ENCODE peak calls at places on chromosomes 5 and 9, in eight cellular contexts. T is colonic mucosa, E is astrocyte, P is heart right ventricle, C is A549, G is breast epithelium, B is fibroblast of lung, H is Panc1. Y is an unnamed sample. For H3K4me1, the result is how much of the 10 kb centered on the place peaks cover.

GRCh38 chr5:136518174-136518573 is 152.8 kb upstream of the TRPC7 start:
- DNase-seq in T (no peak), E (no peak), P (no peak), C (no peak), G (no peak), B (no peak), H (no peak), Y (no peak)

GRCh38 chr9:8863064-8863463 is 1063.5 kb upstream of the DMAC1 start:
- DNase-seq in T (no peak), E (no peak), P (no peak), C (no peak), G (no peak), B (no peak), H (no peak), Y (no peak)

GRCh38 chr9:134182554-134183219 is 18.3 kb upstream of the RNU6ATAC start:
- DNase-seq in T (no peak), E (peak), P (no peak), C (no peak), G (no peak), B (no peak), H (no peak), Y (no peak)

GRCh38 chr9:68751556-68751955 is 46.5 kb downstream of the PIP5K1B start:
- DNase-seq in T (no peak), E (no peak), P (no peak), C (no peak), G (no peak), B (peak), H (no peak), Y (no peak)

GRCh38 chr9:87277346-87277745 is 220.3 kb upstream of the DAPK1 start:
- DNase-seq in T (no peak), E (peak), P (no peak), C (no peak), G (no peak), B (no peak), H (no peak), Y (no peak)

GRCh38 chr5:96463106-96463505 is 30.1 kb upstream of the PCSK1 start:
- DNase-seq in T (no peak), E (no peak), P (no peak), C (no peak), G (no peak), B (peak), H (no peak), Y (no peak)

GRCh38 chr5:17012289-17012688 is 76.2 kb upstream of the MYO10 start:
- DNase-seq in T (no peak), E (peak), P (no peak), C (peak), G (no peak), B (no peak), H (no peak), Y (no peak)

GRCh38 chr5:19902316-19902934 is 85.6 kb downstream of the CDH18 start:
- DNase-seq in T (no peak), E (no peak), P (no peak), C (no peak), G (no peak), B (no peak), H (no peak), Y (no peak)

GRCh38 chr5:160272041-160272663 is 40.2 kb downstream of the CCNJL start:
- DNase-seq in T (no peak), E (no peak), P (no peak), C (no peak), G (no peak), B (no peak), H (no peak), Y (no peak)

GRCh38 chr5:14745753-14746152 is 81.2 kb downstream of the OTULIN start:
- DNase-seq in T (no peak), E (no peak), P (no peak), C (no peak), G (no peak), B (no peak), H (no peak), Y (no peak)

GRCh38 chr9:124954255-124954654 is 13.4 kb upstream of the GOLGA1 start:
- DNase-seq in T (no peak), E (no peak), P (no peak), C (no peak), G (no peak), B (no peak), H (no peak), Y (no peak)

GRCh38 chr5:91095786-91096380 is 287.2 kb downstream of the ARRDC3 start:
- DNase-seq in T (no peak), E (no peak), P (no peak), C (no peak), G (no peak), B (no peak), H (no peak), Y (no peak)

GRCh38 chr5:13385066-13385465 is 559.4 kb downstream of the DNAH5 start:
- DNase-seq in T (no peak), E (no peak), P (no peak), C (no peak), G (no peak), B (no peak), H (no peak), Y (no peak)

GRCh38 chr5:75716715-75717081 is 539 bp downstream of the POC5 start:
- DNase-seq in T (peak), E (no peak), P (no peak), C (no peak), G (no peak), B (no peak), H (no peak), Y (no peak)

GRCh38 chr9:86187121-86187520 is 72.3 kb downstream of the C9orf153 start:
- DNase-seq in T (no peak), E (no peak), P (no peak), C (no peak), G (no peak), B (no peak), H (no peak), Y (no peak)
- TF ChIP-seq CTCF in T (no peak), E (no peak), P (no peak), C (no peak), G (no peak), B (no peak), H (no peak), Y (no peak)

DNA sequence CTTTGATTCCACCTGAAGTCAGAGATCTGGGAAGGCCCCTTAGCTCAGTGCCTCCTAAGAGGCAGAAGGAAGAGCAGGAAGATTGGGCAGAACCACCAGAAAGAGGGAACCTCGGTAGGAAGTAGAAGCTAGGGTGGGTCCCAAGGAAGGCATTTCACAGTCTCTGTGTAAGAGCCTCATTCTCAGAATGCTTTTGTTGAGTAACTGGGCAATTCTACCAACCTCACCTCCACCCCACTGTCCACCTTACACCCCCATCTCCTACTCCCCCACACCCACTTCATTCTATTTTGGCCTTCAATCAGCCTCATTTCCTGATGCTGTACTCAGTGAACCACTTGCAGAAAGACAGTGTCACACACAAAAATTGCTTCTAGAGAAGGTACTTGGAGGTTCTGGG is 3.5 kb downstream of the HBEGF start:
- DNase-seq in T (no peak), E (no peak), P (no peak), C (no peak), G (no peak), B (no peak), H (no peak), Y (no peak)
- H3K27ac ChIP-seq in T (no peak), E (no peak), P (peak), C (no peak), G (no peak), B (no peak), H (no peak), Y (no peak)

GRCh38 chr5:115800108-115800507 is 16.4 kb downstream of the CDO1 start:
- DNase-seq in T (no peak), E (no peak), P (no peak), C (no peak), G (no peak), B (no peak), H (no peak), Y (no peak)

GRCh38 chr5:115801152-115801551 is 15.3 kb downstream of the CDO1 start:
- DNase-seq in T (no peak), E (no peak), P (no peak), C (no peak), G (no peak), B (no peak), H (no peak), Y (no peak)

GRCh38 chr5:115798252-115798651 is 18.2 kb downstream of the CDO1 start:
- DNase-seq in T (no peak), E (no peak), P (no peak), C (no peak), G (no peak), B (no peak), H (no peak), Y (no peak)

GRCh38 chr5:115795700-115796099 is 20.8 kb downstream of the CDO1 start:
- DNase-seq in T (no peak), E (no peak), P (no peak), C (no peak), G (no peak), B (no peak), H (no peak), Y (no peak)

GRCh38 chr5:115796656-115797055 is 19.8 kb downstream of the CDO1 start:
- DNase-seq in T (no peak), E (no peak), P (no peak), C (no peak), G (no peak), B (no peak), H (no peak), Y (no peak)
- H3K4me1 ChIP-seq in T (under half), E (under half), P (under half), C (under half), G (under half), B (under half), H (under half), Y (under half)

GRCh38 chr5:666816-667498 is 26.2 kb downstream of the TPPP start:
- DNase-seq in T (no peak), E (no peak), P (no peak), C (no peak), G (no peak), B (no peak), H (no peak), Y (peak)
- TF ChIP-seq CTCF in T (no peak), E (no peak), P (no peak), C (no peak), G (no peak), B (no peak), H (no peak), Y (no peak)

GRCh38 chr5:146336197-146336596 is 2.4 kb upstream of the POU4F3 start:
- DNase-seq in T (no peak), E (no peak), P (no peak), C (no peak), G (no peak), B (no peak), H (no peak), Y (no peak)
- H3K27ac ChIP-seq in T (no peak), E (no peak), P (no peak), C (no peak), G (no peak), B (no peak), H (no peak), Y (no peak)

GRCh38 chr5:6826756-6827155 is 113.5 kb downstream of the TENT4A start:
- DNase-seq in T (no peak), E (no peak), P (no peak), C (no peak), G (no peak), B (no peak), H (no peak), Y (no peak)

GRCh38 chr5:6829150-6829784 is 116.0 kb downstream of the TENT4A start:
- DNase-seq in T (no peak), E (no peak), P (no peak), C (no peak), G (no peak), B (no peak), H (no peak), Y (no peak)

GRCh38 chr5:6830643-6831239 is 117.5 kb downstream of the TENT4A start:
- DNase-seq in T (no peak), E (no peak), P (no peak), C (no peak), G (no peak), B (no peak), H (no peak), Y (no peak)

GRCh38 chr5:6825678-6826244 is 112.5 kb downstream of the TENT4A start:
- DNase-seq in T (no peak), E (no peak), P (no peak), C (no peak), G (no peak), B (no peak), H (no peak), Y (no peak)

DNA sequence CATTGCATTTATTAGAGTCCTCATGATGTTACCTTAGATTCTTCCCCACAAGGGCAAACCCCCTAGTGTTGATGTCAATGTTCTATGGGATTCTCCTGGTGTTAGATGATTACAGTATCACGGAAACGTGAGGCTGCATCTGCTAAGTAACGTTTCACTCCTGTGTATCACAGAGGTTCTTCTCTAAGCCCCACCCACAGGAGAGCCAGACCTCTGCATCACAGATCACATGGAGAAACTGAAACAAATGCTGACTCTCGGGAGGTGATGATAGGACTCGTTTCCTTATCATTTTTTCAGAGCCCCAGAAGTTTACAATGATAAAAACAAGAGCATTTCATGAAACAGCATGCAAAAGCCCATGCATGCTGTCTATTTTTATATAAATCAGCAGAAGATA is 114.6 kb downstream of the TENT4A start:
- DNase-seq in T (no peak), E (no peak), P (no peak), C (no peak), G (no peak), B (no peak), H (no peak), Y (no peak)
- H3K4me1 ChIP-seq in T (under half), E (under half), P (under half), C (under half), G (under half), B (under half), H (under half), Y (under half)

GRCh38 chr5:54517512-54518145 is at the start of gene SNX18:
- DNase-seq in T (peak), E (peak), P (peak), C (peak), G (peak), B (peak), H (peak), Y (peak)
- TF ChIP-seq CTCF in T (peak), E (peak), P (peak), C (peak), G (peak), B (peak), H (peak), Y (peak)

GRCh38 chr5:72637058-72637457 is 129.8 kb upstream of the ZNF366 start:
- DNase-seq in T (no peak), E (no peak), P (no peak), C (no peak), G (no peak), B (no peak), H (no peak), Y (no peak)

GRCh38 chr5:72630721-72631120 is 123.5 kb upstream of the ZNF366 start:
- DNase-seq in T (no peak), E (no peak), P (no peak), C (no peak), G (no peak), B (no peak), H (no peak), Y (no peak)

GRCh38 chr5:72633041-72633445 is 125.8 kb upstream of the ZNF366 start:
- DNase-seq in T (no peak), E (no peak), P (no peak), C (no peak), G (no peak), B (peak), H (no peak), Y (no peak)

GRCh38 chr5:72634444-72634843 is 127.2 kb upstream of the ZNF366 start:
- DNase-seq in T (no peak), E (peak), P (no peak), C (no peak), G (no peak), B (no peak), H (no peak), Y (no peak)

DNA sequence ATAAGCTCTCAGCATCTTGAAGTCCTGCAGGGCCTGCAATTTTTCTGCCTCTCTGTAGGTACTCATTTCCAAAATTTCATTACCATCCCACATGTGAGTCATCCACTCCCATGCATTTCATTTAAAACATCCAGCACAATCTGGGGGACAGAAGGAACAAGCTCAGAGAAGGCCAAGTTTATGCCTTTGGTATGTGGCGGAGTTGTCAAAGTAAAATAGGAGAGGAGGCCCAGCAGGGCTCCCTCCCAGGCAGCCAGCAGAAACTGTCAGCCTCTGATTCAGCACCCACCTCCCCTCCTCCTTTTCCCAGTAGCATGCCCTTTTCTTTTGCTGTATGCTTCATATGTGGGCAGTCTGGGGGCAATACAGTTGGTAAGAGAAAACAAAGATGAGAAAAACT is 126.4 kb upstream of the ZNF366 start:
- DNase-seq in T (no peak), E (peak), P (no peak), C (no peak), G (no peak), B (peak), H (no peak), Y (no peak)
- H3K27ac ChIP-seq in T (no peak), E (no peak), P (no peak), C (no peak), G (no peak), B (peak), H (no peak), Y (no peak)

DNA sequence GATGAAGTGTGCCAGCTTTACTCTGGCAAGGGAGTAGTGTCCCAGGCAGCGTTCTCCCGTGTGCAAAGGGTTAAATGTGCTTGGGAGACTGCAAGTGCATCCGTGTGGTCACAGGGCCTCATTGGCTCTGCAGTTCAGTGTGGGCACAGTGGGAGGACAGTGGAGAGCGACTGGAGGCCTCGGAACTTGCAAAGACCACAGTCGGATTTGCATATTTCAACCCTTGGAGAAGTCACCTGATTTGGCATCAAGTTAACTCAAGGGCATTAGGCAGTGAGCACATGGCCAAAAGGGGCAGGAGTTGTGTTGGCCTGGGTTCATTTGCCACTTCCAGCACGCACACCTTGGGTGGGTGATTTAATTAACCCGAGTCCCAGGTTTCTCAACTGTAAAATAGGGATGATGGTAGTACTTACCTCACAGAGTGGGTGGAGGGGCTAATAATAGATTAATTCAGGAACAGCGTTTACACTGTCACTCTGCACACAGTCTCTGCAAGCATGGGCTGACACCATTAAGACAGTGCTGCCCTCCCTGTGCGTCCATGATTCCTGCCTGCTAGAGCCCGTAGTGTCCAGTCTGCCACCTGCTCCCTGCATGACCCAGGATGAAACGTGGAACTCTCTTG is 22.6 kb downstream of the JADE2 start:
- DNase-seq in T (no peak), E (no peak), P (no peak), C (no peak), G (no peak), B (no peak), H (no peak), Y (no peak)
- H3K4me1 ChIP-seq in T (under half), E (under half), P (half or more), C (half or more), G (under half), B (half or more), H (under half), Y (under half)